ENCODE peak calls at places on chromosomes 11 and 22, in nine cellular contexts. X is amniotic stem cell, I is posterior vena cava, R is tibial nerve, D is naive B cell, T is iPS-NIHi11, G is T follicular helper cell, O is DMS153, W is GM04503. Z is an unnamed sample.

GRCh38 chr11:66136752-66137123 is 66.7 kb downstream of the PACS1 start:
- DNase-seq in D (no peak), T (no peak), R (no peak), I (no peak), X (no peak), W (no peak), G (no peak), O (no peak), Z (no peak)

GRCh38 chr11:57311109-57311936 is 13.4 kb downstream of the TNKS1BP1 start:
- DNase-seq in T (peak), I (peak), G (no peak), R (peak), D (no peak), X (peak), W (peak), O (peak), Z (peak)

GRCh38 chr11:123654566-123655081 is at the start of gene SCN3B:
- DNase-seq in G (no peak), R (no peak), D (peak), T (peak), X (peak), O (peak), W (no peak), I (peak), Z (peak)

GRCh38 chr11:46296520-46297448 is 19.3 kb downstream of the CREB3L1 start:
- DNase-seq in W (no peak), R (no peak), X (peak), D (no peak), G (no peak), O (no peak), I (no peak), T (peak), Z (peak)

GRCh38 chr22:49925525-49926128 is 7.2 kb downstream of the CRELD2 start:
- DNase-seq in O (no peak), T (no peak), X (no peak), G (peak), R (no peak), D (peak), W (no peak), I (no peak), Z (no peak)

GRCh38 chr11:1570896-1571759 is 943 bp downstream of the DUSP8 start:
- DNase-seq in R (no peak), I (peak), X (no peak), D (no peak), O (no peak), W (no peak), G (no peak), T (no peak), Z (no peak)

GRCh38 chr11:129455101-129455500 is 79.5 kb downstream of the BARX2 start:
- DNase-seq in G (no peak), X (no peak), D (no peak), W (no peak), O (no peak), R (no peak), T (no peak), I (no peak), Z (no peak)

GRCh38 chr22:23012081-23012622 is 58.2 kb upstream of the GNAZ start:
- DNase-seq in R (no peak), T (no peak), X (no peak), O (no peak), I (no peak), D (no peak), G (no peak), W (no peak), Z (no peak)

GRCh38 chr11:68211546-68211945 is 1.6 kb downstream of the KMT5B start:
- DNase-seq in I (no peak), W (no peak), T (no peak), O (no peak), D (no peak), X (no peak), G (no peak), R (no peak), Z (no peak)

Z was measured in 8988T.